ENCODE peak calls at places on chromosomes 6 and 20, in six cellular contexts. V is naive thymus-derived CD8-positive, alpha-beta T cell; L is fibroblast of the conjunctiva; A is AML-193; X is fibroblast of lung; E is thoracic aorta. J is an unnamed sample.

GRCh38 chr20:40006168-40006860 is 682.7 kb downstream of the MAFB start:
- DNase-seq in E (no peak), A (no peak), X (no peak), L (no peak), V (no peak), J (no peak)

GRCh38 chr6:110537208-110538123 is 61.1 kb upstream of the SLC22A16 start:
- DNase-seq in L (peak; percentile 73), V (no peak), E (no peak), X (peak; percentile 96), A (peak; percentile 63), J (peak; percentile 94)

GRCh38 chr6:146184701-146185100 is 155.8 kb downstream of the GRM1 start:
- DNase-seq in X (no peak), E (no peak), A (no peak), L (no peak), V (no peak), J (no peak)

GRCh38 chr6:137926985-137927384 is 59.9 kb downstream of the TNFAIP3 start:
- DNase-seq in V (no peak), X (no peak), A (no peak), E (no peak), L (no peak), J (no peak)

GRCh38 chr20:54469293-54469692 is 6.1 kb upstream of the DOK5 start:
- DNase-seq in V (no peak), X (no peak), A (no peak), L (no peak), E (no peak), J (no peak)

GRCh38 chr6:125014157-125014957 is 52.1 kb downstream of the RNF217 start:
- DNase-seq in E (no peak), X (peak; percentile 85), A (peak; percentile 45), L (peak; percentile 72), V (no peak), J (peak; percentile 47)

GRCh38 chr6:124999105-124999764 is 37.0 kb downstream of the RNF217 start:
- DNase-seq in L (no peak), E (no peak), X (peak; percentile 59), V (no peak), A (no peak), J (no peak)

GRCh38 chr20:911882-912600 is 4.1 kb downstream of the ANGPT4 start:
- DNase-seq in X (no peak), L (no peak), A (no peak), E (no peak), V (no peak), J (no peak)

GRCh38 chr6:53795702-53796450 is 1.1 kb downstream of the LRRC1 start:
- DNase-seq in V (peak; percentile 18), X (peak; percentile 47), L (no peak), E (no peak), A (peak; percentile 30), J (no peak)

GRCh38 chr6:105795913-105796517 is 290.1 kb upstream of the PRDM1 start:
- DNase-seq in E (no peak), L (no peak), A (no peak), X (no peak), V (no peak), J (no peak)